ENCODE peak calls at places on chromosomes 12 and 14, in four cellular contexts. One of them, this sample, is unnamed.

GRCh38 chr14:58426819-58427288 is 477 bp downstream of the TIMM9 start:
- DNase-seq in mesenchymal stem cell: no peak
- DNase-seq in H9: peak
- DNase-seq in H1: peak
- DNase-seq in this sample: peak

GRCh38 chr12:113328368-113328889 is 6.5 kb downstream of the SLC8B1 start:
- DNase-seq in H9: no peak
- DNase-seq in H1: no peak
- DNase-seq in mesenchymal stem cell: no peak
- DNase-seq in this sample: no peak

GRCh38 chr14:51473808-51474207 is 177.9 kb upstream of the FRMD6 start:
- DNase-seq in mesenchymal stem cell: no peak
- DNase-seq in H9: no peak
- DNase-seq in H1: no peak
- DNase-seq in this sample: no peak

GRCh38 chr12:130396667-130397066 is 59.0 kb downstream of the PIWIL1 start:
- DNase-seq in H9: no peak
- DNase-seq in H1: no peak
- DNase-seq in mesenchymal stem cell: no peak
- DNase-seq in this sample: no peak

GRCh38 chr14:57189070-57189469 is 79.6 kb downstream of the EXOC5 start:
- DNase-seq in H1: no peak
- DNase-seq in mesenchymal stem cell: no peak
- DNase-seq in H9: no peak
- DNase-seq in this sample: no peak

GRCh38 chr12:8018666-8019581 is 13.6 kb upstream of the FOXJ2 start:
- DNase-seq in H1: peak
- DNase-seq in H9: peak
- DNase-seq in mesenchymal stem cell: peak
- DNase-seq in this sample: peak

GRCh38 chr12:106226884-106227640 is 20.8 kb downstream of the CKAP4 start:
- DNase-seq in H9: peak
- DNase-seq in mesenchymal stem cell: peak
- DNase-seq in H1: no peak
- DNase-seq in this sample: peak

GRCh38 chr12:83763425-83763824 is 1076.7 kb downstream of the TMTC2 start:
- DNase-seq in mesenchymal stem cell: peak
- DNase-seq in H1: no peak
- DNase-seq in H9: no peak
- DNase-seq in this sample: no peak

GRCh38 chr14:24995016-24995415 is 54.9 kb downstream of the STXBP6 start:
- DNase-seq in H1: no peak
- DNase-seq in mesenchymal stem cell: no peak
- DNase-seq in H9: no peak
- DNase-seq in this sample: no peak

GRCh38 chr14:99786423-99787051 is 6.7 kb upstream of the EML1 start:
- DNase-seq in H1: no peak
- DNase-seq in H9: no peak
- DNase-seq in mesenchymal stem cell: no peak
- DNase-seq in this sample: no peak

GRCh38 chr12:131783915-131784541 is 44.2 kb upstream of the MMP17 start:
- DNase-seq in mesenchymal stem cell: peak
- DNase-seq in H9: peak
- DNase-seq in H1: no peak
- DNase-seq in this sample: peak

GRCh38 chr14:50001146-50001998 is 108.5 kb downstream of the ARF6 start:
- DNase-seq in mesenchymal stem cell: peak
- DNase-seq in H9: peak
- DNase-seq in H1: peak
- DNase-seq in this sample: peak

GRCh38 chr12:46368138-46368537 is 4.4 kb downstream of the SLC38A2 start:
- DNase-seq in mesenchymal stem cell: no peak
- DNase-seq in H1: no peak
- DNase-seq in H9: no peak
- DNase-seq in this sample: no peak

GRCh38 chr12:94039914-94040313 is 108.5 kb upstream of the PLXNC1 start:
- DNase-seq in mesenchymal stem cell: no peak
- DNase-seq in H9: no peak
- DNase-seq in H1: no peak
- DNase-seq in this sample: no peak

GRCh38 chr12:94644622-94645021 is 5.7 kb downstream of the TMCC3 start:
- DNase-seq in mesenchymal stem cell: peak
- DNase-seq in H9: no peak
- DNase-seq in H1: no peak
- DNase-seq in this sample: no peak

GRCh38 chr12:85821759-85822158 is 14.4 kb downstream of the RASSF9 start:
- DNase-seq in H9: no peak
- DNase-seq in mesenchymal stem cell: peak
- DNase-seq in H1: no peak
- DNase-seq in this sample: peak

GRCh38 chr12:3668479-3669165 is 84.3 kb downstream of the CRACR2A start:
- DNase-seq in mesenchymal stem cell: no peak
- DNase-seq in H9: no peak
- DNase-seq in H1: no peak
- DNase-seq in this sample: no peak

GRCh38 chr14:65206448-65207096 is 104.3 kb upstream of the MAX start:
- DNase-seq in H1: no peak
- DNase-seq in mesenchymal stem cell: peak
- DNase-seq in H9: no peak
- DNase-seq in this sample: no peak

GRCh38 chr14:68853749-68854148 is 60.9 kb upstream of the ZFP36L1 start:
- DNase-seq in mesenchymal stem cell: no peak
- DNase-seq in H9: no peak
- DNase-seq in H1: peak
- DNase-seq in this sample: peak

GRCh38 chr14:89386214-89386886 is 30.7 kb downstream of the FOXN3 start:
- DNase-seq in H9: peak
- DNase-seq in H1: no peak
- DNase-seq in mesenchymal stem cell: peak
- DNase-seq in this sample: no peak

GRCh38 chr12:100574262-100575074 is 984 bp downstream of the GAS2L3 start:
- DNase-seq in H1: no peak
- DNase-seq in mesenchymal stem cell: peak
- DNase-seq in H9: peak
- DNase-seq in this sample: no peak

GRCh38 chr12:52366738-52367485 is at the start of gene KRT85:
- DNase-seq in H1: no peak
- DNase-seq in H9: peak
- DNase-seq in mesenchymal stem cell: no peak
- DNase-seq in this sample: no peak

GRCh38 chr12:20527396-20528154 is 159.2 kb downstream of the PDE3A start:
- DNase-seq in H1: no peak
- DNase-seq in H9: no peak
- DNase-seq in mesenchymal stem cell: no peak
- DNase-seq in this sample: no peak

GRCh38 chr12:119229837-119230236 is 51.1 kb downstream of the HSPB8 start:
- DNase-seq in H1: no peak
- DNase-seq in H9: peak
- DNase-seq in mesenchymal stem cell: peak
- DNase-seq in this sample: peak

GRCh38 chr14:61720302-61720677 is 25.0 kb downstream of the HIF1A start:
- DNase-seq in H1: no peak
- DNase-seq in mesenchymal stem cell: peak
- DNase-seq in H9: no peak
- DNase-seq in this sample: peak

GRCh38 chr12:62653740-62654139 is 187.1 kb downstream of the MON2 start:
- DNase-seq in H1: peak
- DNase-seq in mesenchymal stem cell: no peak
- DNase-seq in H9: peak
- DNase-seq in this sample: no peak

GRCh38 chr14:61233436-61233956 is 47.6 kb downstream of the TMEM30B start:
- DNase-seq in mesenchymal stem cell: no peak
- DNase-seq in H1: no peak
- DNase-seq in H9: no peak
- DNase-seq in this sample: no peak

GRCh38 chr12:13203028-13203922 is 6.7 kb downstream of the EMP1 start:
- DNase-seq in mesenchymal stem cell: peak
- DNase-seq in H1: peak
- DNase-seq in H9: peak
- DNase-seq in this sample: no peak

GRCh38 chr14:91119556-91120311 is 5.9 kb downstream of the DGLUCY start:
- DNase-seq in H1: no peak
- DNase-seq in H9: no peak
- DNase-seq in mesenchymal stem cell: peak
- DNase-seq in this sample: peak

GRCh38 chr12:95653761-95654546 is 102.7 kb upstream of the USP44 start:
- DNase-seq in mesenchymal stem cell: peak
- DNase-seq in H9: no peak
- DNase-seq in H1: no peak
- DNase-seq in this sample: peak

GRCh38 chr14:37081220-37081619 is 91.2 kb downstream of the SLC25A21 start:
- DNase-seq in H9: no peak
- DNase-seq in H1: no peak
- DNase-seq in mesenchymal stem cell: no peak
- DNase-seq in this sample: peak

GRCh38 chr12:89326260-89327040 is 25.9 kb downstream of the DUSP6 start:
- DNase-seq in H9: no peak
- DNase-seq in mesenchymal stem cell: peak
- DNase-seq in H1: no peak
- DNase-seq in this sample: peak

GRCh38 chr12:128337456-128338160 is 70.6 kb downstream of the TMEM132C start:
- DNase-seq in H1: no peak
- DNase-seq in mesenchymal stem cell: no peak
- DNase-seq in H9: no peak
- DNase-seq in this sample: no peak

GRCh38 chr12:54135621-54136027 is 53.2 kb downstream of the SMUG1 start:
- DNase-seq in H1: no peak
- DNase-seq in H9: no peak
- DNase-seq in mesenchymal stem cell: no peak
- DNase-seq in this sample: no peak

GRCh38 chr12:4448943-4449861 is 3.6 kb upstream of the FGF6 start:
- DNase-seq in H1: no peak
- DNase-seq in H9: no peak
- DNase-seq in mesenchymal stem cell: no peak
- DNase-seq in this sample: no peak

GRCh38 chr12:77218278-77218677 is 152.9 kb upstream of the E2F7 start:
- DNase-seq in H9: no peak
- DNase-seq in mesenchymal stem cell: no peak
- DNase-seq in H1: no peak
- DNase-seq in this sample: no peak

GRCh38 chr12:12172106-12172511 is 94.7 kb downstream of the LRP6 start:
- DNase-seq in H1: no peak
- DNase-seq in H9: no peak
- DNase-seq in mesenchymal stem cell: peak
- DNase-seq in this sample: peak

GRCh38 chr12:122079038-122079531 is 529 bp downstream of the MLXIP start:
- DNase-seq in mesenchymal stem cell: no peak
- DNase-seq in H1: peak
- DNase-seq in H9: peak
- DNase-seq in this sample: peak

DNA sequence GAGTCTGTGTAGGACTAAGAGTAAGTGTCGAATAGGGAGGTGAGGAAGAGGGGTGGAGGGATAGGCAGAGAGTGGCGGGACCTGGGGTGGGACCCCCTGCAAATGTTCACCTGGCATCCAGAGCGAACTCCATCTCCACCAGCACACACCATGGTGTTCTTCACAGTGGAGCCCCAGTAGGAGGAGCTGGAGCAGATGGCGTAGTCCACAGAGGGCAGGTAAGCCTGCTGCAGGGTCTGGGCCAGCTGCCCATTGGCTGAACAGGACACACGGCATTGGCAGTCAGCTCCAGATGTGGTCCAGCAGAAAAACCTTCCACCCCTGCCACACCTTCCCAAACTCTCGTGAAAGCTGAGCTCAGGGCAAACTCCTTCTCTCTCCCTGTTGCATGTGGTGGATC is 6.7 kb downstream of the CELA1 start:
- DNase-seq in mesenchymal stem cell: no peak
- DNase-seq in H9: no peak
- DNase-seq in H1: no peak
- DNase-seq in this sample: no peak
- H2BK12ac ChIP-seq in mesenchymal stem cell: no peak
- H2BK12ac ChIP-seq in H9: no peak
- H2BK12ac ChIP-seq in H1: no peak
- H2BK12ac ChIP-seq in this sample: no peak

GRCh38 chr12:47818701-47819543 is 781 bp downstream of the HDAC7 start:
- DNase-seq in H1: peak
- DNase-seq in mesenchymal stem cell: peak
- DNase-seq in H9: peak
- DNase-seq in this sample: peak
- H2BK12ac ChIP-seq in H1: peak
- H2BK12ac ChIP-seq in mesenchymal stem cell: peak
- H2BK12ac ChIP-seq in H9: no peak
- H2BK12ac ChIP-seq in this sample: peak

DNA sequence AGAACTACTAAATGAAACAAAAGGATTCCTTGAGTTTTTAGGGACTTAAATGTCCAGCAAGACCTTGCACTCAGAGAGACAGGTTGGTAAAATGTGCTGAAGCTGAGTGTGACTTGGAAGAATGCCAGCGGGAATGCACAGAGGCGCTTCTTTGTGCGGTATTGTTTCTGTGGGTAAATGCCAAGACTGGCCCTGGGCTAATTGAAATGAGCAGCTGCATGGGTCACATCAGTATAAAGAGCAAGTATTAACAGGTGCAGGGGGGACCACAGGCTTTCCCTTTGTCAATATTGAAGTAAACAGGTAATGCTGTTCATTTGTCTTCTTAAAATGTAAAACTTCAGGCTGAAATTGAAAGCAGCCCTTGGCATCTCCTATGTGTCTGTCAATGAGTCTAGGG is 74.3 kb downstream of the LMO3 start:
- DNase-seq in H1: no peak
- DNase-seq in H9: no peak
- DNase-seq in mesenchymal stem cell: no peak
- DNase-seq in this sample: no peak
- H2BK12ac ChIP-seq in H1: no peak
- H2BK12ac ChIP-seq in H9: no peak
- H2BK12ac ChIP-seq in mesenchymal stem cell: no peak
- H2BK12ac ChIP-seq in this sample: no peak

DNA sequence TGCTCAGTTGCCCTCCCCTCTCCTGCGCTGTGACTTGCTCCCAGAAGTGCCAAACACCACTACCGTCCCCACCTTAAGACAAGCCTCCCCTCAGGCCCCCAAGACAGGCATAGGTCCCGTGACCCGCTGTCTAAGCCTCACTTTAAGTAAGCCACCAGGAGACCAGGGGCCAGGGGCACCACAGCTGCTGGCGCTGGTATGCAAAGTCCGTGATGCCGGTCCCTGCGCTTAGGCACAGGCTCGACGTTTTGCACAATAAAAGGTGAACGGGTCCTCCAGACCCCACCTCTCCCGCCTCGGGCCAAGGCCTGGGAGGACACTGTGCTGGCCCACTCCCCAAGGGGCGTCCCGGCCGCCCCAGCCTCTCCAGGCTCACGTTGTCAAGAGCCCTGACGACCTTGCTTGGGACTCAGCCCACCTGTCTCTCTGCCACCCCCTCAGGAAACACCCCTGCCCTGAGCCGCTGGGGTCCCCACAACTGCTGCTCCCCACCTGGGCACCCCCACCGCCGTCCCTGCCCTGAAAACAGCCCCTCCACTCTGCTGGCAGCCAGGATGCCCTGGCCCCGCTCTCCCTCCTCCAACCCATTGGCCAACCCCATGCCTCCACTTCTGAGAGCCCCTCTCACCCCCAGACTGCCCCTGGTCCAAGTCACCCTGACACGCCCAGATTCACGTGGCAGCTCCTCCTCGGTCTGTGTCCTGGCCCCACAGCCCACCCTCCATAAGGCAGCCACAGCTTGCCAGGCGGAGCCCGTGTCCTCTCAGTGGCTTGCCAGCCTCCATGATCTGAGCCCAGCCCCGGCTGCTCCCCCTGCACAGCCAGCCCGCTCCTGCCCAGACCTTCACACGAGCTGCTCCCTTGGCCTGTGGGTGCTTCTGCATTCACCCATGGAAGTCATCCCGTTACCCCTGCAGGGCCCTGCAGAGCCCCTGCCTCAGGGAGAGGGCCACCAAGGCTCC is 11.9 kb downstream of the JAG2 start:
- DNase-seq in mesenchymal stem cell: no peak
- DNase-seq in H9: no peak
- DNase-seq in H1: no peak
- DNase-seq in this sample: no peak
- H2BK12ac ChIP-seq in mesenchymal stem cell: no peak
- H2BK12ac ChIP-seq in H9: no peak
- H2BK12ac ChIP-seq in H1: peak
- H2BK12ac ChIP-seq in this sample: no peak